ENCODE peak calls at places on chromosomes 16 and 17, in six cellular contexts. One of them, this sample, is unnamed.
A peak's percentile ranks its signal among the peaks of the same experiment; 100 is the strongest.

GRCh38 chr17:77086433-77087010 is 54.2 kb upstream of the SEC14L1 start:
- DNase-seq in RWPE2: peak; percentile 83
- DNase-seq in stimulated activated CD8-positive, alpha-beta memory T cell treated with anti-CD3 and anti-CD28 coated beads, Interleukin-12 subunit alpha, Interleukin-12 subunit beta, amount 100 ng/mL, for 1 hour: peak; percentile 60
- DNase-seq in pulmonary artery endothelial cell: peak; percentile 44
- DNase-seq in Kasumi-1: peak; percentile 54
- DNase-seq in caudate nucleus: peak; percentile 35
- DNase-seq in this sample: peak; percentile 60

GRCh38 chr17:36947922-36948716 is 635 bp upstream of the AATF start:
- DNase-seq in Kasumi-1: no peak
- DNase-seq in caudate nucleus: no peak
- DNase-seq in RWPE2: no peak
- DNase-seq in stimulated activated CD8-positive, alpha-beta memory T cell treated with anti-CD3 and anti-CD28 coated beads, Interleukin-12 subunit alpha, Interleukin-12 subunit beta, amount 100 ng/mL, for 1 hour: no peak
- DNase-seq in pulmonary artery endothelial cell: no peak
- DNase-seq in this sample: no peak

GRCh38 chr17:78838574-78839005 is 2.0 kb downstream of the USP36 start:
- DNase-seq in stimulated activated CD8-positive, alpha-beta memory T cell treated with anti-CD3 and anti-CD28 coated beads, Interleukin-12 subunit alpha, Interleukin-12 subunit beta, amount 100 ng/mL, for 1 hour: no peak
- DNase-seq in RWPE2: no peak
- DNase-seq in pulmonary artery endothelial cell: no peak
- DNase-seq in Kasumi-1: no peak
- DNase-seq in caudate nucleus: no peak
- DNase-seq in this sample: no peak

GRCh38 chr16:69240336-69240735 is 53.4 kb downstream of the SNTB2 start:
- DNase-seq in Kasumi-1: no peak
- DNase-seq in pulmonary artery endothelial cell: no peak
- DNase-seq in stimulated activated CD8-positive, alpha-beta memory T cell treated with anti-CD3 and anti-CD28 coated beads, Interleukin-12 subunit alpha, Interleukin-12 subunit beta, amount 100 ng/mL, for 1 hour: no peak
- DNase-seq in RWPE2: no peak
- DNase-seq in caudate nucleus: no peak
- DNase-seq in this sample: no peak

GRCh38 chr16:47013910-47014309 is 40.4 kb upstream of the DNAJA2 start:
- DNase-seq in caudate nucleus: no peak
- DNase-seq in Kasumi-1: no peak
- DNase-seq in pulmonary artery endothelial cell: no peak
- DNase-seq in stimulated activated CD8-positive, alpha-beta memory T cell treated with anti-CD3 and anti-CD28 coated beads, Interleukin-12 subunit alpha, Interleukin-12 subunit beta, amount 100 ng/mL, for 1 hour: no peak
- DNase-seq in RWPE2: no peak
- DNase-seq in this sample: no peak

GRCh38 chr16:67481561-67482259 is 753 bp upstream of the ATP6V0D1 start:
- DNase-seq in caudate nucleus: no peak
- DNase-seq in Kasumi-1: peak; percentile 24
- DNase-seq in stimulated activated CD8-positive, alpha-beta memory T cell treated with anti-CD3 and anti-CD28 coated beads, Interleukin-12 subunit alpha, Interleukin-12 subunit beta, amount 100 ng/mL, for 1 hour: peak; percentile 9
- DNase-seq in pulmonary artery endothelial cell: no peak
- DNase-seq in RWPE2: no peak
- DNase-seq in this sample: peak; percentile 43

GRCh38 chr16:72434159-72434558 is 262.2 kb upstream of the PMFBP1 start:
- DNase-seq in caudate nucleus: no peak
- DNase-seq in stimulated activated CD8-positive, alpha-beta memory T cell treated with anti-CD3 and anti-CD28 coated beads, Interleukin-12 subunit alpha, Interleukin-12 subunit beta, amount 100 ng/mL, for 1 hour: no peak
- DNase-seq in pulmonary artery endothelial cell: peak; percentile 7
- DNase-seq in Kasumi-1: peak; percentile 24
- DNase-seq in RWPE2: no peak
- DNase-seq in this sample: peak; percentile 26

GRCh38 chr17:2054740-2055493 is at the start of gene HIC1:
- DNase-seq in Kasumi-1: peak; percentile 43
- DNase-seq in stimulated activated CD8-positive, alpha-beta memory T cell treated with anti-CD3 and anti-CD28 coated beads, Interleukin-12 subunit alpha, Interleukin-12 subunit beta, amount 100 ng/mL, for 1 hour: peak; percentile 52
- DNase-seq in RWPE2: no peak
- DNase-seq in caudate nucleus: peak; percentile 19
- DNase-seq in pulmonary artery endothelial cell: no peak
- DNase-seq in this sample: no peak

GRCh38 chr17:7443499-7444485 is 1.1 kb upstream of the CHRNB1 start:
- DNase-seq in Kasumi-1: no peak
- DNase-seq in pulmonary artery endothelial cell: no peak
- DNase-seq in RWPE2: no peak
- DNase-seq in caudate nucleus: no peak
- DNase-seq in stimulated activated CD8-positive, alpha-beta memory T cell treated with anti-CD3 and anti-CD28 coated beads, Interleukin-12 subunit alpha, Interleukin-12 subunit beta, amount 100 ng/mL, for 1 hour: no peak
- DNase-seq in this sample: no peak

GRCh38 chr16:82033006-82033405 is 2.0 kb upstream of the HSD17B2 start:
- DNase-seq in caudate nucleus: no peak
- DNase-seq in RWPE2: no peak
- DNase-seq in pulmonary artery endothelial cell: no peak
- DNase-seq in stimulated activated CD8-positive, alpha-beta memory T cell treated with anti-CD3 and anti-CD28 coated beads, Interleukin-12 subunit alpha, Interleukin-12 subunit beta, amount 100 ng/mL, for 1 hour: no peak
- DNase-seq in Kasumi-1: no peak
- DNase-seq in this sample: no peak

GRCh38 chr16:48542020-48542473 is 67.9 kb downstream of the N4BP1 start:
- DNase-seq in pulmonary artery endothelial cell: no peak
- DNase-seq in stimulated activated CD8-positive, alpha-beta memory T cell treated with anti-CD3 and anti-CD28 coated beads, Interleukin-12 subunit alpha, Interleukin-12 subunit beta, amount 100 ng/mL, for 1 hour: no peak
- DNase-seq in Kasumi-1: peak; percentile 67
- DNase-seq in RWPE2: no peak
- DNase-seq in caudate nucleus: peak; percentile 19
- DNase-seq in this sample: peak; percentile 34

GRCh38 chr17:16941072-16941641 is 30.8 kb downstream of the TNFRSF13B start:
- DNase-seq in caudate nucleus: no peak
- DNase-seq in pulmonary artery endothelial cell: no peak
- DNase-seq in Kasumi-1: no peak
- DNase-seq in stimulated activated CD8-positive, alpha-beta memory T cell treated with anti-CD3 and anti-CD28 coated beads, Interleukin-12 subunit alpha, Interleukin-12 subunit beta, amount 100 ng/mL, for 1 hour: no peak
- DNase-seq in RWPE2: no peak
- DNase-seq in this sample: no peak

GRCh38 chr17:13030459-13031305 is 12.9 kb upstream of the ELAC2 start:
- DNase-seq in pulmonary artery endothelial cell: no peak
- DNase-seq in Kasumi-1: peak; percentile 7
- DNase-seq in RWPE2: no peak
- DNase-seq in caudate nucleus: peak; percentile 2
- DNase-seq in stimulated activated CD8-positive, alpha-beta memory T cell treated with anti-CD3 and anti-CD28 coated beads, Interleukin-12 subunit alpha, Interleukin-12 subunit beta, amount 100 ng/mL, for 1 hour: peak; percentile 31
- DNase-seq in this sample: peak; percentile 48

GRCh38 chr17:48998557-48999440 is 1.6 kb downstream of the IGF2BP1 start:
- DNase-seq in Kasumi-1: no peak
- DNase-seq in caudate nucleus: no peak
- DNase-seq in RWPE2: no peak
- DNase-seq in stimulated activated CD8-positive, alpha-beta memory T cell treated with anti-CD3 and anti-CD28 coated beads, Interleukin-12 subunit alpha, Interleukin-12 subunit beta, amount 100 ng/mL, for 1 hour: no peak
- DNase-seq in pulmonary artery endothelial cell: no peak
- DNase-seq in this sample: no peak

GRCh38 chr17:72943826-72944689 is 148.4 kb downstream of the SLC39A11 start:
- DNase-seq in stimulated activated CD8-positive, alpha-beta memory T cell treated with anti-CD3 and anti-CD28 coated beads, Interleukin-12 subunit alpha, Interleukin-12 subunit beta, amount 100 ng/mL, for 1 hour: no peak
- DNase-seq in RWPE2: no peak
- DNase-seq in pulmonary artery endothelial cell: no peak
- DNase-seq in caudate nucleus: no peak
- DNase-seq in Kasumi-1: no peak
- DNase-seq in this sample: no peak

GRCh38 chr17:61294777-61295176 is 104.9 kb upstream of the TBX2 start:
- DNase-seq in Kasumi-1: no peak
- DNase-seq in stimulated activated CD8-positive, alpha-beta memory T cell treated with anti-CD3 and anti-CD28 coated beads, Interleukin-12 subunit alpha, Interleukin-12 subunit beta, amount 100 ng/mL, for 1 hour: peak; percentile 1
- DNase-seq in pulmonary artery endothelial cell: no peak
- DNase-seq in RWPE2: no peak
- DNase-seq in caudate nucleus: no peak
- DNase-seq in this sample: no peak

GRCh38 chr17:37485938-37486570 is 3.6 kb upstream of the DUSP14 start:
- DNase-seq in pulmonary artery endothelial cell: no peak
- DNase-seq in Kasumi-1: no peak
- DNase-seq in stimulated activated CD8-positive, alpha-beta memory T cell treated with anti-CD3 and anti-CD28 coated beads, Interleukin-12 subunit alpha, Interleukin-12 subunit beta, amount 100 ng/mL, for 1 hour: no peak
- DNase-seq in caudate nucleus: no peak
- DNase-seq in RWPE2: no peak
- DNase-seq in this sample: no peak

GRCh38 chr16:3101841-3102470 is 2.9 kb upstream of the ZSCAN10 start:
- DNase-seq in Kasumi-1: peak; percentile 13
- DNase-seq in stimulated activated CD8-positive, alpha-beta memory T cell treated with anti-CD3 and anti-CD28 coated beads, Interleukin-12 subunit alpha, Interleukin-12 subunit beta, amount 100 ng/mL, for 1 hour: no peak
- DNase-seq in caudate nucleus: no peak
- DNase-seq in pulmonary artery endothelial cell: peak; percentile 69
- DNase-seq in RWPE2: no peak
- DNase-seq in this sample: peak; percentile 83

GRCh38 chr16:4892356-4893102 is 44.4 kb downstream of the PPL start:
- DNase-seq in RWPE2: no peak
- DNase-seq in pulmonary artery endothelial cell: no peak
- DNase-seq in Kasumi-1: no peak
- DNase-seq in caudate nucleus: no peak
- DNase-seq in stimulated activated CD8-positive, alpha-beta memory T cell treated with anti-CD3 and anti-CD28 coated beads, Interleukin-12 subunit alpha, Interleukin-12 subunit beta, amount 100 ng/mL, for 1 hour: no peak
- DNase-seq in this sample: no peak